ENCODE peak calls at places on chromosomes 12 and 14, in eight cellular contexts. O is stimulated activated CD4-positive, alpha-beta T cell treated with anti-CD3 and anti-CD28 coated beads, Interleukin-1b, Interleukin-23, amount 100 ng/mL, for 4 hours; G is fibroblast of villous mesenchyme; S is NCI-H1417; C is neural progenitor cell; N is NCI-H1105 treated with DMSO at 0.1 percent for 48 hours; Z is Daoy; E is lower leg skin. F is an unnamed sample.

GRCh38 chr12:24902521-24903304 is 46.2 kb downstream of the BCAT1 start:
- DNase-seq in O (no peak), G (peak), S (no peak), C (peak), N (no peak), Z (peak), E (no peak), F (peak)

GRCh38 chr14:101449114-101449513 is 112.2 kb upstream of the DIO3 start:
- DNase-seq in O (no peak), G (no peak), S (peak), C (no peak), N (no peak), Z (no peak), E (no peak), F (no peak)

GRCh38 chr12:43742106-43742505 is 16.5 kb downstream of the PUS7L start:
- DNase-seq in O (no peak), G (peak), S (no peak), C (no peak), N (no peak), Z (peak), E (no peak), F (no peak)

GRCh38 chr12:127253797-127254196 is 1013.2 kb upstream of the TMEM132C start:
- DNase-seq in O (no peak), G (no peak), S (no peak), C (no peak), N (no peak), Z (no peak), E (no peak), F (no peak)

GRCh38 chr14:38527502-38527878 is 271.6 kb upstream of the CLEC14A start:
- DNase-seq in O (no peak), G (no peak), S (no peak), C (no peak), N (no peak), Z (no peak), E (no peak), F (no peak)

GRCh38 chr14:59454131-59454530 is 11.0 kb downstream of the GPR135 start:
- DNase-seq in O (no peak), G (peak), S (no peak), C (no peak), N (no peak), Z (peak), E (no peak), F (no peak)

GRCh38 chr12:22684124-22684523 is 59.2 kb downstream of the ETNK1 start:
- DNase-seq in O (no peak), G (no peak), S (no peak), C (no peak), N (no peak), Z (no peak), E (no peak), F (no peak)

GRCh38 chr12:92185052-92185451 is 39.4 kb upstream of the BTG1 start:
- DNase-seq in O (no peak), G (no peak), S (no peak), C (no peak), N (no peak), Z (no peak), E (no peak), F (peak)

GRCh38 chr12:47165934-47166333 is 86.2 kb upstream of the AMIGO2 start:
- DNase-seq in O (no peak), G (peak), S (no peak), C (no peak), N (no peak), Z (no peak), E (no peak), F (no peak)

GRCh38 chr14:51880810-51881580 is 20.6 kb downstream of the GNG2 start:
- DNase-seq in O (no peak), G (peak), S (no peak), C (no peak), N (no peak), Z (no peak), E (no peak), F (no peak)

GRCh38 chr12:62802981-62803380 is 132.0 kb downstream of the PPM1H start:
- DNase-seq in O (no peak), G (no peak), S (peak), C (no peak), N (peak), Z (peak), E (no peak), F (no peak)

GRCh38 chr12:107331471-107331870 is 238.1 kb upstream of the CRY1 start:
- DNase-seq in O (no peak), G (no peak), S (no peak), C (no peak), N (no peak), Z (peak), E (no peak), F (no peak)

GRCh38 chr12:29743801-29744200 is 39.9 kb downstream of the TMTC1 start:
- DNase-seq in O (no peak), G (peak), S (no peak), C (no peak), N (no peak), Z (peak), E (no peak), F (no peak)

GRCh38 chr12:47730341-47730744 is 5.1 kb upstream of the ENDOU start:
- DNase-seq in O (no peak), G (no peak), S (no peak), C (no peak), N (no peak), Z (peak), E (no peak), F (no peak)

GRCh38 chr12:104998423-104999346 is 12.6 kb downstream of the NOPCHAP1 start:
- DNase-seq in O (no peak), G (no peak), S (peak), C (no peak), N (peak), Z (no peak), E (no peak), F (no peak)

GRCh38 chr14:22812744-22813143 is 2.5 kb downstream of the SLC7A7 start:
- DNase-seq in O (no peak), G (no peak), S (no peak), C (peak), N (no peak), Z (no peak), E (no peak), F (no peak)

GRCh38 chr14:102537981-102538597 is 28.5 kb upstream of the ANKRD9 start:
- DNase-seq in O (no peak), G (no peak), S (no peak), C (no peak), N (no peak), Z (no peak), E (no peak), F (no peak)

GRCh38 chr12:44377443-44378160 is 498.5 kb downstream of the NELL2 start:
- DNase-seq in O (no peak), G (no peak), S (peak), C (no peak), N (peak), Z (no peak), E (no peak), F (no peak)

GRCh38 chr12:113641426-113641825 is 169.8 kb upstream of the LHX5 start:
- DNase-seq in O (no peak), G (no peak), S (no peak), C (no peak), N (no peak), Z (no peak), E (no peak), F (no peak)

GRCh38 chr14:92638266-92638665 is 110.2 kb downstream of the LGMN start:
- DNase-seq in O (no peak), G (no peak), S (no peak), C (no peak), N (no peak), Z (no peak), E (no peak), F (no peak)

GRCh38 chr14:33847066-33847465 is 103.8 kb downstream of the EGLN3 start:
- DNase-seq in O (no peak), G (peak), S (no peak), C (no peak), N (no peak), Z (no peak), E (no peak), F (no peak)

GRCh38 chr14:105420141-105420975 is 731 bp downstream of the MTA1 start:
- DNase-seq in O (peak), G (no peak), S (no peak), C (no peak), N (no peak), Z (no peak), E (no peak), F (no peak)

GRCh38 chr12:75711276-75711675 is 199.9 kb upstream of the KRR1 start:
- DNase-seq in O (no peak), G (no peak), S (no peak), C (peak), N (no peak), Z (no peak), E (no peak), F (no peak)

GRCh38 chr14:106872619-106873446 is 1346.5 kb downstream of the TMEM121 start:
- DNase-seq in O (peak), G (no peak), S (peak), C (no peak), N (peak), Z (peak), E (no peak), F (peak)

GRCh38 chr12:46990211-46990610 is 89.2 kb upstream of the PCED1B start:
- DNase-seq in O (no peak), G (no peak), S (no peak), C (no peak), N (no peak), Z (no peak), E (no peak), F (no peak)

GRCh38 chr12:114738460-114739184 is 54.6 kb upstream of the TBX3 start:
- DNase-seq in O (no peak), G (no peak), S (no peak), C (no peak), N (no peak), Z (no peak), E (no peak), F (no peak)

GRCh38 chr12:49791156-49791555 is 37.1 kb downstream of the NCKAP5L start:
- DNase-seq in O (no peak), G (no peak), S (no peak), C (no peak), N (no peak), Z (no peak), E (no peak), F (no peak)

F was measured in activated T-helper 2 cell treated with anti-CD3 and anti-CD28 coated beads, Interferon-gamma antibody, Interleukin-2, Interleukin-4, amounts not matched to agents 10 μg/mL and 5 μg/mL and 100 μg/mL, durations not matched to agents 14 hours and 24 hours and 36 hours.